ENCODE peak calls at places on chromosome 20, in four cellular contexts. N, B, K and G are unnamed samples. For H3F3A, the result is how much of the 10 kb centered on the place peaks cover.

GRCh38 chr20:5349448-5349847 is 32.7 kb upstream of the PROKR2 start:
- DNase-seq in B (peak), K (no peak), N (no peak), G (no peak)

GRCh38 chr20:61761453-61762207 is 304.1 kb downstream of the TAF4 start:
- DNase-seq in B (no peak), K (no peak), N (peak), G (no peak)

GRCh38 chr20:24045621-24046020 is 57.0 kb upstream of the GGTLC1 start:
- DNase-seq in B (no peak), K (no peak), N (no peak), G (no peak)

GRCh38 chr20:8509809-8510208 is 377.7 kb downstream of the PLCB1 start:
- DNase-seq in K (no peak), N (no peak), B (no peak), G (no peak)

GRCh38 chr20:33209789-33210188 is 7.4 kb upstream of the BPIFA3 start:
- DNase-seq in N (peak), K (peak), B (peak), G (peak)

GRCh38 chr20:4102381-4102780 is 87.0 kb upstream of the RNF24 start:
- DNase-seq in B (peak), N (no peak), K (no peak), G (no peak)

GRCh38 chr20:64115171-64115911 is 8.0 kb upstream of the NPBWR2 start:
- DNase-seq in N (peak), B (no peak), K (no peak), G (peak)

GRCh38 chr20:45502561-45502960 is 12.9 kb downstream of the SPINT3 start:
- DNase-seq in K (no peak), N (no peak), B (no peak), G (no peak)

GRCh38 chr20:60038400-60038799 is 80.2 kb downstream of the CDH26 start:
- DNase-seq in B (no peak), K (no peak), N (no peak), G (no peak)

GRCh38 chr20:23048283-23049200 is 930 bp downstream of the THBD start:
- DNase-seq in N (no peak), K (no peak), B (peak), G (peak)

GRCh38 chr20:12406978-12407377 is 489.3 kb downstream of the BTBD3 start:
- DNase-seq in N (no peak), K (no peak), B (no peak), G (no peak)

GRCh38 chr20:37567671-37568588 is 40.3 kb upstream of the BLCAP start:
- DNase-seq in N (no peak), K (no peak), B (peak), G (peak)

GRCh38 chr20:17138237-17138636 is 88.6 kb upstream of the PCSK2 start:
- DNase-seq in K (no peak), N (no peak), B (no peak), G (no peak)

GRCh38 chr20:11766961-11767360 is 150.7 kb upstream of the BTBD3 start:
- DNase-seq in K (no peak), N (no peak), B (peak), G (peak)

GRCh38 chr20:25503946-25504345 is 81.4 kb downstream of the NINL start:
- DNase-seq in K (no peak), B (no peak), N (no peak), G (no peak)

GRCh38 chr20:658731-659291 is 5.8 kb upstream of the SRXN1 start:
- DNase-seq in K (no peak), N (no peak), B (no peak), G (peak)

GRCh38 chr20:25669826-25670422 is 26.7 kb downstream of the ZNF337 start:
- DNase-seq in N (peak), B (peak), K (no peak), G (peak)

GRCh38 chr20:45452238-45452637 is 17.3 kb upstream of the WFDC2 start:
- DNase-seq in B (no peak), N (no peak), K (no peak), G (no peak)

GRCh38 chr20:35625584-35626385 is 10.2 kb downstream of the SPAG4 start:
- DNase-seq in N (no peak), K (no peak), B (peak), G (no peak)

GRCh38 chr20:12265662-12266061 is 348.0 kb downstream of the BTBD3 start:
- DNase-seq in N (no peak), B (peak), K (no peak), G (no peak)

GRCh38 chr20:5706797-5707196 is 43.4 kb upstream of the SHLD1 start:
- DNase-seq in K (no peak), B (no peak), N (no peak), G (no peak)

GRCh38 chr20:4763776-4764525 is 42.2 kb downstream of the PRND start:
- DNase-seq in B (no peak), N (no peak), K (no peak), G (no peak)

GRCh38 chr20:57482148-57482547 is 42.8 kb downstream of the CTCFL start:
- DNase-seq in K (peak), N (no peak), B (no peak), G (no peak)
- H3F3A ChIP-seq in K (under half), N (under half), B (under half), G (under half)

DNA sequence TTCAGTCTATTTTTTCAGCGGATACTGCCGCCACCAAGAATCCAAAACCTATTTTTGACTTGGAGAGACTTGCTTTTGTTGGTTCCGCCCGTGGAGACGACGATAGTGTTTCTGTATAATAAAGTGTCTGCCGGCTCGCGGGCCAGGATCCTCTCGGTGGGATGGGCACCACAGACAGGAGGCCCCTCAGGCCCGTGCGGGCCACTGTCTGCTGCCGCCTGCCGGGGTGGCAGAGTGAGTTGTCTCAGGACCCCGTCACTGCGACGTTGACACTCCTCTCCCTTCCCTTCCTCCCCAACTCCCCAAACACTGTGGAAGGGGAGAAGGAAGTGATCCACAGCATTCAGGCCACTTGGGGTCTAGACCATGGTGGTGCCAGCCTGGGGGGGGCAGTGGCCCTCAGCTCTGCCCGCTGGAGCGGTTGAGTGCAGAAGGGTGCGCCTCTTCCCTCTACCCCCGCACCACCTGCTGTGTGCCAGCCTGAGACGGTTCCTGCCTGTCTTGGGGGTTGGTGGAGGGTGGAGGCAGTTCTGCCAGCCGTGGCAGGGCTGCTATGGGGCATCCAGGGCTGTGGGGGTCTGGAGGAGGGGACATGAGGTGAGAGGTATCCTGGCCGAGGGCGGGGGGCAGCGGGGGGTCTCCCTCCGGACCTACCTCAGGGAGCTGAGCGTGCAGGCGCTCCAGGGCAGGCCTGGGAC is 17.5 kb downstream of the RBM38 start:
- DNase-seq in B (no peak), K (no peak), N (no peak), G (no peak)
- H3F3A ChIP-seq in B (under half), K (under half), N (under half), G (under half)

DNA sequence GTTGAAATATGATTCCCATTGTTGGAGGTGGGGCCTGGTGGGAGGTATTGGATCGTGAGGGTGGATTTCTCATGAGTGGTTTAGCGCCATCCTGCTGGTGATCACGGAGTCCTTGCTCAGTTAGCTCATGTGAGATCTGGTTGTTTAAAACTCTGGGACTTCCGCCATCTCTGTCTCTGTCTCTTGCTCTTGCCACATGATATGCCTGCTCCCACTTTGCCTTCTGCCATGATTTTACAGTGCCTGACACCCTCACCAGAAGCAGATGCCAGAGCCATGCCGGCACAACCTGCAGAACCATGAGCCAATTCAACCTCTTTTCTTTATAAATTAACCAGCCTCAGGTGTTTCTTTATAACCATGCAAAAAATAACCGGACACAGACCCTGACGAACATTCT is 44.7 kb upstream of the ZFP64 start:
- DNase-seq in B (no peak), K (no peak), N (no peak), G (no peak)
- H3F3A ChIP-seq in B (under half), K (under half), N (under half), G (under half)

DNA sequence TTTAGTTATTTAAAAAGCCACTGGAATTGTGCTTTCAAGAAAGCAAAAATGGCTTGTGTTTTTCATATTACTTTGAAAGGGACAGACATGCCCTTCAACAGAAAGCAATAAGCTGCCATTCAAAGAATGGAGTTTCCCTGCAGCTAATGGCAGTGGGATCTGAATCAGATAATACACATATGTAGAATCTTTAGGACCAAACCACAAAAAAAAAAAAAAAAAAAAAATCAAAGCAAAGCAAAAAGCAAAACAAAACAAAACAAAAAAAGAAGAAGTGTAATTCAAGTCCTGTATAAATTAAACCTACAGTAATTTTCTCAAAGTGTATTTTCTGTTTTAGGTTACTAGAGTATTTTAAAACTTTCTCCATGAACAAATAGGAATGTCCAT is 63.6 kb upstream of the ZNF217 start:
- DNase-seq in N (no peak), K (peak), B (no peak), G (no peak)
- H3F3A ChIP-seq in N (under half), K (half or more), B (under half), G (under half)

DNA sequence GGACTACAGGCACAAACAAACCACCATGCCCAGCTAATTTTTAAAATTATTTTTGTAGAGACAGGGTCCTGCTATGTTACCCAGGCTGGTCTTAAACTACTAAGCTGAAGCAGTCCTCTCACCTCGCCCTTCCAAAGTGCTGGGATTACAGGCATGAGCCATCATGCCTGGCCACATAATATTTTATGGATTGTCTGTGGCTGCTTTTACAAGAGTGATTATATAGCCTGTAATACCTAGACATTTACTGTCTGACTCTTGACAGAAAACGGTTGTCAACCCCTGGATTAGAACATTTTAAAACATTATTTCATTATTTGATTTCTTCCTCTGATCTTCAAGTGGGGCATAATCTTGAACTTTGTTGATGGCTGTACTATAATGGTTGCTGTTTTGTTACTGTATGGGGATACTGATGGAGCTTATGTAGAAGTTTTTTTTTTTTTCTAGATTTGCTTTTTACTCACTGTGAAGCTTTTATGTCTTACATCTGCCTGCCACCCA is 14.3 kb downstream of the PARD6B start:
- DNase-seq in N (no peak), K (no peak), B (peak), G (no peak)
- H3F3A ChIP-seq in N (half or more), K (under half), B (under half), G (under half)

GRCh38 chr20:1811621-1812498 is 83.3 kb upstream of the SIRPA start:
- DNase-seq in N (peak), K (no peak), B (no peak), G (peak)

GRCh38 chr20:1810572-1810925 is 84.7 kb upstream of the SIRPA start:
- DNase-seq in K (no peak), N (no peak), B (no peak), G (no peak)

GRCh38 chr20:1809121-1809520 is 86.1 kb upstream of the SIRPA start:
- DNase-seq in N (peak), B (peak), K (no peak), G (no peak)

GRCh38 chr20:1809611-1810510 is 85.3 kb upstream of the SIRPA start:
- DNase-seq in N (peak), B (peak), K (no peak), G (no peak)

GRCh38 chr20:1810926-1811620 is 84.1 kb upstream of the SIRPA start:
- DNase-seq in N (no peak), B (no peak), K (no peak), G (no peak)
- H3F3A ChIP-seq in N (under half), B (under half), K (under half), G (under half)

DNA sequence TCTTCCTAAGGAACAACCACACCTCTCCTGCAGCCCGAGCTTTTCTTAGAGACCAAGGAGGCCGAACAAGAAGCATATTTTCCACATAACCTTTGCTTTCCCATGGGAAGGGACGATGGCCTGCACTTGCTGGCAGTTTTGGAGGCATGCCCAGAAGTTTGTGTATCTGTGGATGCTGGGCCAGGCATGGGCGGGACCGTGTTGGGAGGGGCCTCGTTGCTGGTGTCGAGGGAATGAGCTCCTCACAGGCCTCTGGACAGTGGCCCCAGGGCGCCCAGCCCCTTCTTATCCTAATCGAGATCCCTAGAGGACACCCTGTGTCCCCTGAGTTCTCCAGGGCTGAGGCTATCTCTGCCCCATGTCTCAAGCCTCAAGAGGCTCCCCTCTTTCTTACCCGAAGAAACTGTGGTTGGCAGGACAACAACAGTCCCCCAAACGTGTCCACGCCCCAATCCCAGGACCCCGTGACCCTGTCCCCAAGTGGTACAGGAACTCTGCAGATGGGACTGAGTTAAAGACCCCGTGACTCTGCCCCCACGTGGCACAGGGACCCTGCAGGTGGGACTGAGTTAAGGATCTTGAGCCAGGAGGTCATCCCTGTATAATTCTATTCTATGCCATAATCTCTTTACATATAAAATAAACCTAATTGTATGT is 99.5 kb upstream of the BHLHE23 start:
- DNase-seq in N (no peak), B (peak), K (no peak), G (no peak)
- H3F3A ChIP-seq in N (under half), B (under half), K (under half), G (under half)